ENCODE peak calls at places on chromosomes 1 and 21, in nine cellular contexts. I is fibroblast of gingiva; U is small intestine; K is hepatic stellate cell; Z is activated naive CD8-positive, alpha-beta T cell treated with anti-CD3 and anti-CD28 coated beads, Interleukin-2, amount 50 U/mL, for 24 hours; X is tibial artery; N is HuH-7; A is GM12891; M is GM13976. E is an unnamed sample.

GRCh38 chr1:244322791-244323521 is 128.8 kb downstream of the ADSS2 start:
- DNase-seq in I (peak), U (peak), K (peak), Z (peak), X (peak), N (no peak), A (no peak), M (no peak), E (no peak)

GRCh38 chr1:205945056-205945455 is 1.8 kb upstream of the SLC26A9 start:
- DNase-seq in I (no peak), U (no peak), K (no peak), Z (no peak), X (no peak), N (no peak), A (no peak), M (no peak), E (no peak)

GRCh38 chr1:173330149-173330951 is 123.2 kb upstream of the TNFSF4 start:
- DNase-seq in I (peak), U (no peak), K (peak), Z (no peak), X (no peak), N (no peak), A (no peak), M (no peak), E (no peak)

GRCh38 chr1:172323666-172324065 is 96.8 kb upstream of the C1orf105 start:
- DNase-seq in I (no peak), U (no peak), K (no peak), Z (no peak), X (no peak), N (no peak), A (no peak), M (no peak), E (no peak)

GRCh38 chr1:181083842-181084605 is 4.5 kb upstream of the IER5 start:
- DNase-seq in I (peak), U (peak), K (no peak), Z (peak), X (peak), N (peak), A (no peak), M (peak), E (no peak)

GRCh38 chr1:119772298-119772697 is 3.6 kb upstream of the HMGCS2 start:
- DNase-seq in I (no peak), U (no peak), K (no peak), Z (no peak), X (no peak), N (no peak), A (no peak), M (no peak), E (no peak)

GRCh38 chr21:46295996-46296752 is 10.0 kb downstream of the YBEY start:
- DNase-seq in I (peak), U (peak), K (peak), Z (peak), X (peak), N (no peak), A (no peak), M (peak), E (no peak)

GRCh38 chr1:2607681-2608041 is 21.1 kb downstream of the PRXL2B start:
- DNase-seq in I (no peak), U (no peak), K (no peak), Z (no peak), X (no peak), N (no peak), A (no peak), M (no peak), E (no peak)

GRCh38 chr1:79646885-79647284 is 640.4 kb upstream of the ADGRL4 start:
- DNase-seq in I (no peak), U (no peak), K (no peak), Z (no peak), X (no peak), N (no peak), A (no peak), M (no peak), E (no peak)

GRCh38 chr1:116558140-116558549 is 12.7 kb downstream of the CD58 start:
- DNase-seq in I (no peak), U (no peak), K (no peak), Z (no peak), X (no peak), N (no peak), A (no peak), M (no peak), E (no peak)

GRCh38 chr1:26826261-26827201 is at the start of gene ZDHHC18:
- DNase-seq in I (peak), U (peak), K (peak), Z (peak), X (peak), N (peak), A (peak), M (peak), E (peak)

E was measured in type B pancreatic cell.